ENCODE peak calls at places on chromosomes 16 and 17, in seven cellular contexts. I is PC-3, C is body of pancreas, Z is thoracic aorta, K is mucosa of descending colon, S is stomach, Q is heart right ventricle. J is an unnamed sample.
A peak's percentile ranks its signal among the peaks of the same experiment; 100 is the strongest.

GRCh38 chr17:66466933-66467367 is 164.5 kb downstream of the PRKCA start:
- DNase-seq in K (no peak), Z (no peak), I (peak; percentile 99), C (no peak), S (no peak), Q (no peak), J (no peak)

GRCh38 chr17:21098934-21099687 is 27.7 kb upstream of the DHRS7B start:
- DNase-seq in C (peak; percentile 42), Z (no peak), S (peak; percentile 62), Q (peak; percentile 50), I (peak; percentile 95), K (peak; percentile 71), J (peak; percentile 86)

GRCh38 chr17:73625975-73626706 is 18.1 kb downstream of the SDK2 start:
- DNase-seq in I (no peak), S (no peak), Q (peak; percentile 42), Z (no peak), K (no peak), C (no peak), J (no peak)

GRCh38 chr16:54411555-54411954 is 125.0 kb upstream of the IRX3 start:
- DNase-seq in C (peak; percentile 11), Z (no peak), Q (peak; percentile 39), S (peak; percentile 56), I (no peak), K (peak; percentile 6), J (no peak)

GRCh38 chr17:57783338-57783742 is 38.2 kb upstream of the CCDC182 start:
- DNase-seq in C (peak; percentile 78), I (peak; percentile 79), Z (no peak), Q (peak; percentile 61), K (peak; percentile 73), S (peak; percentile 80), J (peak; percentile 80)

GRCh38 chr16:2005646-2006045 is 4.0 kb downstream of the ZNF598 start:
- DNase-seq in K (no peak), I (no peak), Q (no peak), Z (no peak), C (peak; percentile 67), S (no peak), J (no peak)

GRCh38 chr17:67079481-67079880 is 35.1 kb downstream of the CACNG1 start:
- DNase-seq in I (no peak), Z (no peak), S (no peak), C (no peak), Q (no peak), K (no peak), J (no peak)

GRCh38 chr17:19461139-19461538 is 50.1 kb downstream of the RNF112 start:
- DNase-seq in S (no peak), Q (no peak), Z (no peak), I (no peak), K (peak; percentile 40), C (no peak), J (no peak)

GRCh38 chr16:68311316-68311620 is 449 bp downstream of the PRMT7 start:
- DNase-seq in K (no peak), Z (no peak), I (peak; percentile 28), C (no peak), S (no peak), Q (no peak), J (no peak)

GRCh38 chr17:7107012-7107754 is 7.4 kb downstream of the ASGR2 start:
- DNase-seq in S (no peak), Q (no peak), I (no peak), K (no peak), C (no peak), Z (no peak), J (no peak)

GRCh38 chr16:61715392-61715791 is 320.8 kb downstream of the CDH8 start:
- DNase-seq in Z (no peak), K (no peak), I (no peak), S (no peak), C (no peak), Q (no peak), J (no peak)

GRCh38 chr16:29809850-29810698 is 1.9 kb upstream of the PRRT2 start:
- DNase-seq in K (peak; percentile 33), S (no peak), Z (no peak), I (peak; percentile 17), Q (peak; percentile 31), C (no peak), J (peak; percentile 53)

GRCh38 chr17:46056800-46057304 is 57.8 kb downstream of the STH start:
- DNase-seq in Q (no peak), Z (no peak), S (no peak), I (peak; percentile 83), K (no peak), C (no peak), J (no peak)

GRCh38 chr16:53773150-53773846 is 69.3 kb downstream of the FTO start:
- DNase-seq in Q (peak; percentile 50), C (peak; percentile 56), Z (no peak), S (peak; percentile 29), I (peak; percentile 74), K (peak; percentile 74), J (peak; percentile 40)

GRCh38 chr17:12856451-12856850 is 67.2 kb downstream of the ARHGAP44 start:
- DNase-seq in Z (no peak), S (no peak), K (no peak), C (no peak), I (no peak), Q (no peak), J (no peak)

GRCh38 chr16:49078571-49078970 is 203.1 kb downstream of the CBLN1 start:
- DNase-seq in S (no peak), I (no peak), Z (no peak), C (no peak), Q (no peak), K (no peak), J (no peak)

GRCh38 chr16:81671738-81672597 is 107.1 kb upstream of the PLCG2 start:
- DNase-seq in K (no peak), I (no peak), C (no peak), Q (no peak), Z (no peak), S (no peak), J (no peak)

GRCh38 chr17:6753006-6753445 is 2.8 kb upstream of the XAF1 start:
- DNase-seq in Q (peak; percentile 82), I (peak; percentile 44), C (peak; percentile 24), K (peak; percentile 21), S (no peak), Z (no peak), J (peak; percentile 26)

GRCh38 chr17:59775786-59776350 is 68.4 kb downstream of the VMP1 start:
- DNase-seq in Z (no peak), K (no peak), S (no peak), I (no peak), C (no peak), Q (no peak), J (no peak)

GRCh38 chr16:26680671-26681070 is 386.1 kb upstream of the C16orf82 start:
- DNase-seq in S (no peak), I (no peak), K (no peak), Q (no peak), Z (no peak), C (no peak), J (no peak)

GRCh38 chr16:81779540-81780320 is 639 bp downstream of the PLCG2 start:
- DNase-seq in Q (peak; percentile 25), Z (no peak), I (no peak), C (peak; percentile 32), K (peak; percentile 36), S (peak; percentile 44), J (no peak)

GRCh38 chr17:61739002-61739401 is 124.3 kb downstream of the BRIP1 start:
- DNase-seq in Z (no peak), I (no peak), S (no peak), Q (no peak), C (no peak), K (no peak), J (no peak)
- H3K9me3 ChIP-seq in Z (peaks cover 4% of the 10 kb centered on the region), I (no peaks in the 10 kb centered on the region), S (no peaks in the 10 kb centered on the region), Q (no peaks in the 10 kb centered on the region), C (no peaks in the 10 kb centered on the region), K (peaks cover 8% of the 10 kb centered on the region), J (no peaks in the 10 kb centered on the region)

DNA sequence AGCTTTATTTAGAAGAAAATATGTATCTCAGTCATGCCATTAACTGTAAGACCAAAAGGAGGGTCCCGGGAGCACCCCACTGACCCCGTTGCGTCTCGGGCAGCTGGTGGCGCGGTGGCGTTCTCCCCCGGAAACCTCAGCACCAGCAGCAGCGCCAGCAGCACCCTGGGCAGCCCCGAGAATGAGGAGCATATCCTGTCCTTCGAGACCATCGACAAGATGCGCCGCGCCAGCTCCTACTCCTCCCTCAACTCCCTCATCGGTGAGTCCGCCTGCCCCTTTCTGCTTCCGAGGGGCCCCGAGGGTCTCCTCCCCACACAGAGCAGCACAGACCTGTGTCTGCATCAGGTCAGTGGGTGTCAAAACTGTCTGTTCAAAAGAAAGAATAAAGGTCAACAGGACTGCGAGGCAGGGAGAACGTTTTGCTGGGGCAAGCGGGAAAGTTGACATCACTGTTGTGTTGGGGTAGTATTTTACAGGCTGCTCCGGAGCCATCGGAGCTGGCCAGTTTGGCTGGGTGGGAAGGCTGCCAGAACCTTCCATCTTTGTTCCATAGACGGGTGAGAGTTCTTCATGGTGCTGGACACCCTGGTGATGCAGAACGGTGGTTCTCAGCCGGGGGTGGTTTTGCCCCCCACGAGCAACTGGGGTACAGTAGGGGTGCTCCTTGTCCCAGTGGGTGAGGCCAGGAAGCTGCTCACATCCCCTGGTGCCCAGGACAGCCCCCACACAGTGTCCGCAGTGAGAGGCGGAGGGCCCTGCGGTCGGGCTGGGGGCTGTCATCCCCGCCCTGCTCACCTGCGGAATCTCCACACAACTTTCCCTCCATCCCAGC is 97.8 kb upstream of the CHMP6 start:
- DNase-seq in Q (no peak), S (no peak), I (no peak), C (no peak), Z (no peak), K (no peak), J (no peak)
- H3K9me3 ChIP-seq in Q (no peaks in the 10 kb centered on the region), S (no peaks in the 10 kb centered on the region), I (no peaks in the 10 kb centered on the region), C (no peaks in the 10 kb centered on the region), Z (no peaks in the 10 kb centered on the region), K (no peaks in the 10 kb centered on the region), J (no peaks in the 10 kb centered on the region)

DNA sequence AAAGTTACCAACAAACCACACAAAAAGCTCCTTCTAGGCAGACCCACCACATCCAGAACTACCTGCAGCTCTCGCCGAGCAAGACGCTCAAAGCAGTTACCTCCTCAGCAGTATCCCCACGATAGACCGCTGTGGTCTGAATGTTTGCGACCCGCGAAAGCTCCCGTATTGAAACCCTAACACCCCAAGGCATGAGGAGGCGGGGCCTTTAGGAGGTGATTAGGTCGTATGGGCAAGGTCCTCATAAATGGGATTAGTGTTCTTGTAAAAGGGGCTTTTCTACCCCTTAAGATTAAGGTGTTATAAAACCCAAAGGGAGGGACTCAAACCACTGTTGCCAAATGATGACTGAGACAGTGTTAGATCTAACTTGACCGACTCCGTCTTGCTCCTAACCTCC is 19.0 kb upstream of the RPH3AL start:
- DNase-seq in Z (no peak), K (no peak), Q (no peak), I (no peak), C (no peak), S (no peak), J (no peak)
- H3K9me3 ChIP-seq in Z (no peaks in the 10 kb centered on the region), K (no peaks in the 10 kb centered on the region), Q (no peaks in the 10 kb centered on the region), I (no peaks in the 10 kb centered on the region), C (peaks cover 4% of the 10 kb centered on the region), S (no peaks in the 10 kb centered on the region), J (no peaks in the 10 kb centered on the region)

GRCh38 chr16:35735403-35736251 is 2276.2 kb downstream of the TP53TG3F start:
- DNase-seq in C (no peak), K (no peak), S (no peak), I (no peak), Z (no peak), Q (no peak), J (no peak)
- H3K9me3 ChIP-seq in C (no peaks in the 10 kb centered on the region), K (peaks cover 80% of the 10 kb centered on the region), S (no peaks in the 10 kb centered on the region), I (no peaks in the 10 kb centered on the region), Z (no peaks in the 10 kb centered on the region), Q (no peaks in the 10 kb centered on the region), J (no peaks in the 10 kb centered on the region)

DNA sequence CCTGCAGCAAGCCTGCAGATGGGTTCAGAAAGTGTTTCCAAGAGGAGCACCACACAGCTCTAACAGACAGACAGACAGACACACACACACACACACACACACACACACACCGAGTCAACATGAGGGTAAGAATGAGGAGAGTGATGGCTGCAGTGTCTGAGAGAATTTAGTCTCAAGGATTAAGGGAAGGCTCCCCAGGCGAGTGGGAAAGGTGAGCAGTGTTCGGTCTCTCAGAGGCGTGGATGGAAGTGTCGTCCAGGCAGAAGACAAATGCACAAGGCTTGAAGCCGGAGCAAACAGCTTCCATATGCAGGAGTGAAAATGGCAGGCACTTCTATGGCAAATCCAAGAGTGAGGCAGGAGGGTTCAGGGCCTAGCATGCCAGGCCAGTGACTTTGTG is 770.1 kb downstream of the KCNJ18 start:
- DNase-seq in Z (no peak), Q (no peak), S (no peak), K (no peak), C (no peak), I (no peak), J (no peak)
- H3K9me3 ChIP-seq in Z (no peaks in the 10 kb centered on the region), Q (no peaks in the 10 kb centered on the region), S (no peaks in the 10 kb centered on the region), K (peaks cover 59% of the 10 kb centered on the region), C (no peaks in the 10 kb centered on the region), I (peaks cover 3% of the 10 kb centered on the region), J (no peaks in the 10 kb centered on the region)